ENCODE peak calls at places on chromosomes 6 and 20, in seven cellular contexts. One of them, this sample, is unnamed.

GRCh38 chr20:19628570-19629134 is 129.4 kb upstream of the RIN2 start:
- DNase-seq in GM12878: peak; percentile 26
- DNase-seq in IMR-90: peak; percentile 66
- DNase-seq in colonic mucosa: peak; percentile 88
- DNase-seq in HCT116: peak; percentile 81
- DNase-seq in fibroblast of lung: peak; percentile 40
- DNase-seq in Karpas-422: peak; percentile 92
- DNase-seq in this sample: peak; percentile 58

GRCh38 chr20:50558483-50558925 is 48.3 kb downstream of the PTPN1 start:
- DNase-seq in GM12878: no peak
- DNase-seq in IMR-90: peak; percentile 87
- DNase-seq in colonic mucosa: no peak
- DNase-seq in HCT116: peak; percentile 68
- DNase-seq in fibroblast of lung: peak; percentile 89
- DNase-seq in Karpas-422: no peak
- DNase-seq in this sample: no peak

GRCh38 chr6:167856474-167856873 is 29.8 kb downstream of the AFDN start:
- DNase-seq in GM12878: no peak
- DNase-seq in IMR-90: no peak
- DNase-seq in colonic mucosa: no peak
- DNase-seq in HCT116: no peak
- DNase-seq in fibroblast of lung: no peak
- DNase-seq in Karpas-422: no peak
- DNase-seq in this sample: no peak

GRCh38 chr6:113719545-113719944 is 137.6 kb upstream of the MARCKS start:
- DNase-seq in GM12878: no peak
- DNase-seq in IMR-90: peak; percentile 84
- DNase-seq in colonic mucosa: no peak
- DNase-seq in HCT116: no peak
- DNase-seq in fibroblast of lung: peak; percentile 64
- DNase-seq in Karpas-422: no peak
- DNase-seq in this sample: no peak

GRCh38 chr6:133715270-133715669 is 173.6 kb upstream of the TCF21 start:
- DNase-seq in GM12878: no peak
- DNase-seq in IMR-90: no peak
- DNase-seq in colonic mucosa: no peak
- DNase-seq in HCT116: no peak
- DNase-seq in fibroblast of lung: no peak
- DNase-seq in Karpas-422: no peak
- DNase-seq in this sample: no peak

GRCh38 chr6:135054238-135054574 is 416 bp downstream of the HBS1L start:
- DNase-seq in GM12878: no peak
- DNase-seq in IMR-90: peak; percentile 8
- DNase-seq in colonic mucosa: no peak
- DNase-seq in HCT116: no peak
- DNase-seq in fibroblast of lung: peak; percentile 22
- DNase-seq in Karpas-422: peak; percentile 63
- DNase-seq in this sample: no peak

GRCh38 chr6:95203153-95203754 is 374.1 kb upstream of the MANEA start:
- DNase-seq in GM12878: no peak
- DNase-seq in IMR-90: peak; percentile 45
- DNase-seq in colonic mucosa: no peak
- DNase-seq in HCT116: peak; percentile 23
- DNase-seq in fibroblast of lung: peak; percentile 19
- DNase-seq in Karpas-422: peak; percentile 93
- DNase-seq in this sample: peak; percentile 26

GRCh38 chr20:50930139-50931047 is 844 bp downstream of the ADNP start:
- DNase-seq in GM12878: no peak
- DNase-seq in IMR-90: no peak
- DNase-seq in colonic mucosa: peak; percentile 34
- DNase-seq in HCT116: no peak
- DNase-seq in fibroblast of lung: no peak
- DNase-seq in Karpas-422: peak; percentile 68
- DNase-seq in this sample: no peak

GRCh38 chr20:19706463-19706862 is 51.6 kb upstream of the RIN2 start:
- DNase-seq in GM12878: peak; percentile 27
- DNase-seq in IMR-90: no peak
- DNase-seq in colonic mucosa: no peak
- DNase-seq in HCT116: no peak
- DNase-seq in fibroblast of lung: no peak
- DNase-seq in Karpas-422: peak; percentile 83
- DNase-seq in this sample: no peak

GRCh38 chr6:125510405-125510804 is 208.6 kb upstream of the HDDC2 start:
- DNase-seq in GM12878: no peak
- DNase-seq in IMR-90: no peak
- DNase-seq in colonic mucosa: no peak
- DNase-seq in HCT116: no peak
- DNase-seq in fibroblast of lung: no peak
- DNase-seq in Karpas-422: no peak
- DNase-seq in this sample: no peak

GRCh38 chr6:68638225-68638900 is 3.3 kb downstream of the ADGRB3 start:
- DNase-seq in GM12878: no peak
- DNase-seq in IMR-90: peak; percentile 47
- DNase-seq in colonic mucosa: no peak
- DNase-seq in HCT116: no peak
- DNase-seq in fibroblast of lung: peak; percentile 27
- DNase-seq in Karpas-422: peak; percentile 76
- DNase-seq in this sample: no peak

GRCh38 chr6:165508321-165508889 is 154.6 kb downstream of the PDE10A start:
- DNase-seq in GM12878: no peak
- DNase-seq in IMR-90: no peak
- DNase-seq in colonic mucosa: no peak
- DNase-seq in HCT116: no peak
- DNase-seq in fibroblast of lung: no peak
- DNase-seq in Karpas-422: no peak
- DNase-seq in this sample: no peak

GRCh38 chr6:150881911-150882481 is 16.5 kb downstream of the MTHFD1L start:
- DNase-seq in GM12878: no peak
- DNase-seq in IMR-90: peak; percentile 100
- DNase-seq in colonic mucosa: no peak
- DNase-seq in HCT116: no peak
- DNase-seq in fibroblast of lung: peak; percentile 99
- DNase-seq in Karpas-422: no peak
- DNase-seq in this sample: no peak

GRCh38 chr6:21895591-21895990 is 302.0 kb downstream of the SOX4 start:
- DNase-seq in GM12878: no peak
- DNase-seq in IMR-90: peak; percentile 24
- DNase-seq in colonic mucosa: no peak
- DNase-seq in HCT116: no peak
- DNase-seq in fibroblast of lung: no peak
- DNase-seq in Karpas-422: no peak
- DNase-seq in this sample: no peak

GRCh38 chr6:22320750-22321149 is 23.9 kb upstream of the PRL start:
- DNase-seq in GM12878: no peak
- DNase-seq in IMR-90: peak; percentile 93
- DNase-seq in colonic mucosa: no peak
- DNase-seq in HCT116: peak; percentile 24
- DNase-seq in fibroblast of lung: peak; percentile 99
- DNase-seq in Karpas-422: no peak
- DNase-seq in this sample: no peak

GRCh38 chr20:16828666-16829305 is 80.6 kb downstream of the OTOR start:
- DNase-seq in GM12878: no peak
- DNase-seq in IMR-90: peak; percentile 19
- DNase-seq in colonic mucosa: no peak
- DNase-seq in HCT116: no peak
- DNase-seq in fibroblast of lung: no peak
- DNase-seq in Karpas-422: no peak
- DNase-seq in this sample: no peak

GRCh38 chr6:7106752-7107577 is 796 bp upstream of the RREB1 start:
- DNase-seq in GM12878: no peak
- DNase-seq in IMR-90: peak; percentile 16
- DNase-seq in colonic mucosa: peak; percentile 63
- DNase-seq in HCT116: no peak
- DNase-seq in fibroblast of lung: no peak
- DNase-seq in Karpas-422: no peak
- DNase-seq in this sample: no peak

GRCh38 chr6:5726976-5727718 is 279.6 kb downstream of the NRN1 start:
- DNase-seq in GM12878: no peak
- DNase-seq in IMR-90: peak; percentile 21
- DNase-seq in colonic mucosa: no peak
- DNase-seq in HCT116: no peak
- DNase-seq in fibroblast of lung: peak; percentile 25
- DNase-seq in Karpas-422: no peak
- DNase-seq in this sample: no peak

GRCh38 chr6:52931351-52931750 is 21.9 kb upstream of the GSTA3 start:
- DNase-seq in GM12878: no peak
- DNase-seq in IMR-90: no peak
- DNase-seq in colonic mucosa: no peak
- DNase-seq in HCT116: no peak
- DNase-seq in fibroblast of lung: no peak
- DNase-seq in Karpas-422: no peak
- DNase-seq in this sample: no peak

GRCh38 chr6:87040729-87041128 is 54.2 kb downstream of the CGA start:
- DNase-seq in GM12878: no peak
- DNase-seq in IMR-90: no peak
- DNase-seq in colonic mucosa: no peak
- DNase-seq in HCT116: no peak
- DNase-seq in fibroblast of lung: no peak
- DNase-seq in Karpas-422: no peak
- DNase-seq in this sample: no peak

GRCh38 chr20:48275737-48276342 is 490.6 kb upstream of the SULF2 start:
- DNase-seq in GM12878: no peak
- DNase-seq in IMR-90: no peak
- DNase-seq in colonic mucosa: no peak
- DNase-seq in HCT116: no peak
- DNase-seq in fibroblast of lung: no peak
- DNase-seq in Karpas-422: no peak
- DNase-seq in this sample: no peak
- H3K9ac ChIP-seq in GM12878: no peak overlapping the region
- H3K9ac ChIP-seq in IMR-90: no peak overlapping the region
- H3K9ac ChIP-seq in colonic mucosa: no peak overlapping the region
- H3K9ac ChIP-seq in HCT116: no peak overlapping the region
- H3K9ac ChIP-seq in fibroblast of lung: no peak overlapping the region
- H3K9ac ChIP-seq in Karpas-422: no peak overlapping the region
- H3K9ac ChIP-seq in this sample: no peak overlapping the region

DNA sequence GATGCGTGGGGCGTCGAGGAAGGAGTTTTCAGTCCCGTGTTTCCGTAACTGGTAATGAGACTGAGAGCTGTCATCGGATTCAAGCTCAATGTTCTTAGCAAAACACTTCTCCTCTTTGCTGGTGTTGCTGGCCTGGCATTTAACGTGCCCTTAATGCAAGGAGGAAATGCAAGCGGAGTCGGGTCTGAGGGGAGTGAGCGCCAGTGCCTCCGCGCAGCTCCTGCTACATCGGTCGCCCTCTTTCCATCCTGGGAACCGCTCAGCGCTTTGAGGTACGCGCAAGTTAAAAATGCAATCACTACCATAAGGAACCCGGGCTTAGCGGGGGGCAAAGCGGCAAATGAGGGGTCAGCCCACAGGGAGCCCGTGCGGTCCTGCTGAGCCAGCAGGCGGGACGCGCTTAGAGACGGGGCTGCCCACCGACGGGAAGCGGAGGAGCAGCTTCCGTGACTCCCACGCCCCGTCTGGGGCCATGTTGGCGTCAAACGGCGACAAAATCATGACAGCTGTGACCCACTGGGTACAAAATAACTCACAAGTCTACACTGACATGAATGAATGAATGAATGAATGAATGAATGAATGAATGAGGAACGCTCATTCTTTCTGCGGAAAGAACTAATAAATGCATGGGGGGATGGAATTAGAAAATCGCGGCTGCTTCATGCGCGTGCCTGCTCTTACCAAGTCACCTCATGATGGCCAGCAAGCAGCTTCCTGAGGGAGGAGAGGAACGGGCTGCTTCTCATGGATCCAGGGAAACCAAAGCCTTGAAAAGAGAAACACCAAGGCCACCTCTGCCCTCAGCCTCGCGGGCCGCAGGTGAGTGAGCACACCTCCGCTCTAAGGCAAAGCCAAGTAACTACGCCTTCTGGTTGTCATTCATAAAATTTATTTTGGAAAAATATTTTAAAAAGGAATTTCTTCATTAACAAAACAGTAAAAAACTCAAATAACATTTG is 9.3 kb downstream of the DLL1 start:
- DNase-seq in GM12878: no peak
- DNase-seq in IMR-90: no peak
- DNase-seq in colonic mucosa: no peak
- DNase-seq in HCT116: no peak
- DNase-seq in fibroblast of lung: no peak
- DNase-seq in Karpas-422: no peak
- DNase-seq in this sample: no peak
- H3K9ac ChIP-seq in GM12878: no peak overlapping the region
- H3K9ac ChIP-seq in IMR-90: no peak overlapping the region
- H3K9ac ChIP-seq in colonic mucosa: no peak overlapping the region
- H3K9ac ChIP-seq in HCT116: no peak overlapping the region
- H3K9ac ChIP-seq in fibroblast of lung: no peak overlapping the region
- H3K9ac ChIP-seq in Karpas-422: no peak overlapping the region
- H3K9ac ChIP-seq in this sample: no peak overlapping the region

DNA sequence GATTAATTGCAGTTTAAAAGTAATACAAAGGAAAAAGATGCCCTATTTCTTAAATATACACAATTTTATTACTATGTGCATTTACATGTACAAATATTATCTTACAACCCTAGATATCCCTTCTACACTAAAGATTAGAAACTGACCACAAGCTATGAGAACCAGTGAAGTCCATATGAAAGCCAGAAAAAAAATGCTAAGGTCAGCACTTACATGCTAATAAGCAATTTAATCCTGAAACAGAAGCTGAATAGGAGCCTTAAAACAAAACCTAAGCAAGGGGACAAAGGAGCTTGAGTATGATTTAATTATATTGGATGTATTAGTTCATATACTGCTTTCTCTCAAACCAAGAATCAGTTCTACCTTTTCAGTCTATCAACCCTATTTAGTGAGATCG is 14.2 kb downstream of the CEP162 start:
- DNase-seq in GM12878: no peak
- DNase-seq in IMR-90: no peak
- DNase-seq in colonic mucosa: no peak
- DNase-seq in HCT116: no peak
- DNase-seq in fibroblast of lung: no peak
- DNase-seq in Karpas-422: no peak
- DNase-seq in this sample: no peak
- H3K9ac ChIP-seq in GM12878: no peak overlapping the region
- H3K9ac ChIP-seq in IMR-90: no peak overlapping the region
- H3K9ac ChIP-seq in colonic mucosa: no peak overlapping the region
- H3K9ac ChIP-seq in HCT116: no peak overlapping the region
- H3K9ac ChIP-seq in fibroblast of lung: no peak overlapping the region
- H3K9ac ChIP-seq in Karpas-422: no peak overlapping the region
- H3K9ac ChIP-seq in this sample: no peak overlapping the region

GRCh38 chr6:41561931-41562632 is 15.9 kb downstream of the FOXP4 start:
- DNase-seq in GM12878: no peak
- DNase-seq in IMR-90: no peak
- DNase-seq in colonic mucosa: no peak
- DNase-seq in HCT116: no peak
- DNase-seq in fibroblast of lung: no peak
- DNase-seq in Karpas-422: peak; percentile 92
- DNase-seq in this sample: peak; percentile 59

GRCh38 chr6:41561386-41561785 is 15.2 kb downstream of the FOXP4 start:
- DNase-seq in GM12878: no peak
- DNase-seq in IMR-90: no peak
- DNase-seq in colonic mucosa: no peak
- DNase-seq in HCT116: no peak
- DNase-seq in fibroblast of lung: no peak
- DNase-seq in Karpas-422: peak; percentile 68
- DNase-seq in this sample: no peak

GRCh38 chr6:41560440-41561192 is 14.4 kb downstream of the FOXP4 start:
- DNase-seq in GM12878: no peak
- DNase-seq in IMR-90: no peak
- DNase-seq in colonic mucosa: peak; percentile 47
- DNase-seq in HCT116: no peak
- DNase-seq in fibroblast of lung: peak; percentile 34
- DNase-seq in Karpas-422: peak; percentile 95
- DNase-seq in this sample: no peak

GRCh38 chr6:41558033-41558807 is 12.0 kb downstream of the FOXP4 start:
- DNase-seq in GM12878: no peak
- DNase-seq in IMR-90: peak; percentile 18
- DNase-seq in colonic mucosa: no peak
- DNase-seq in HCT116: no peak
- DNase-seq in fibroblast of lung: peak; percentile 53
- DNase-seq in Karpas-422: no peak
- DNase-seq in this sample: no peak

GRCh38 chr6:41559655-41560439 is 13.7 kb downstream of the FOXP4 start:
- DNase-seq in GM12878: no peak
- DNase-seq in IMR-90: no peak
- DNase-seq in colonic mucosa: no peak
- DNase-seq in HCT116: no peak
- DNase-seq in fibroblast of lung: no peak
- DNase-seq in Karpas-422: peak; percentile 59
- DNase-seq in this sample: no peak
- H3K9ac ChIP-seq in GM12878: peak overlapping the region; percentile 60
- H3K9ac ChIP-seq in IMR-90: no peak overlapping the region
- H3K9ac ChIP-seq in colonic mucosa: no peak overlapping the region
- H3K9ac ChIP-seq in HCT116: no peak overlapping the region
- H3K9ac ChIP-seq in fibroblast of lung: no peak overlapping the region
- H3K9ac ChIP-seq in Karpas-422: peak overlapping the region; percentile 73
- H3K9ac ChIP-seq in this sample: no peak overlapping the region

This sample was measured in SK-N-MC.